ENCODE peak calls at places on chromosomes 11 and 22, in four cellular contexts. H is H1, L is GM12878, R is HepG2. K is an unnamed sample.

GRCh38 chr11:123301696-123302400 is 106.8 kb upstream of the CLMP start:
- DNase-seq in R (no peak), H (peak; percentile 46), L (peak; percentile 32), K (peak; percentile 57)

GRCh38 chr11:17489729-17490128 is 13.1 kb upstream of the ABCC8 start:
- DNase-seq in R (no peak), H (no peak), L (no peak), K (no peak)

GRCh38 chr11:69383946-69384547 is 90.1 kb downstream of the MYEOV start:
- DNase-seq in R (no peak), H (no peak), L (no peak), K (no peak)

GRCh38 chr11:16825091-16825490 is 86.6 kb downstream of the C11orf58 start:
- DNase-seq in L (no peak), R (no peak), H (no peak), K (no peak)

GRCh38 chr11:7204778-7205177 is 46.9 kb upstream of the SYT9 start:
- DNase-seq in R (no peak), L (no peak), H (no peak), K (no peak)

GRCh38 chr11:107716884-107717532 is 5.2 kb upstream of the SLN start:
- DNase-seq in H (no peak), L (no peak), R (no peak), K (no peak)

GRCh38 chr11:40722179-40722795 is 737.2 kb downstream of the LRRC4C start:
- DNase-seq in H (no peak), R (peak; percentile 15), L (no peak), K (peak; percentile 69)

GRCh38 chr11:86374586-86374985 is at the start of gene CCDC81:
- DNase-seq in H (peak; percentile 49), L (no peak), R (no peak), K (no peak)

GRCh38 chr11:61862714-61863547 is 28.4 kb downstream of the FADS3 start:
- DNase-seq in H (no peak), L (no peak), R (no peak), K (no peak)

GRCh38 chr11:77779935-77780334 is 40.6 kb downstream of the RSF1 start:
- DNase-seq in L (no peak), H (no peak), R (peak; percentile 29), K (peak; percentile 15)

GRCh38 chr11:33492569-33492968 is 208.1 kb downstream of the C11orf91 start:
- DNase-seq in L (no peak), R (no peak), H (no peak), K (no peak)

GRCh38 chr11:19961225-19961624 is 199.1 kb downstream of the DBX1 start:
- DNase-seq in R (no peak), L (no peak), H (no peak), K (no peak)

GRCh38 chr11:45885274-45885920 is at the start of gene MAPK8IP1:
- DNase-seq in L (no peak), R (peak; percentile 47), H (peak; percentile 17), K (peak; percentile 43)

GRCh38 chr11:115707180-115707905 is 203.1 kb upstream of the CADM1 start:
- DNase-seq in L (no peak), R (no peak), H (no peak), K (no peak)

GRCh38 chr11:40168461-40168860 is 1291.0 kb downstream of the LRRC4C start:
- DNase-seq in L (peak; percentile 72), H (no peak), R (no peak), K (no peak)

GRCh38 chr11:64765291-64765803 is 5.6 kb upstream of the PYGM start:
- DNase-seq in R (no peak), H (no peak), L (no peak), K (no peak)

GRCh38 chr11:134146598-134146997 is 77.2 kb downstream of the NCAPD3 start:
- DNase-seq in L (no peak), H (no peak), R (no peak), K (no peak)

GRCh38 chr11:27770576-27770975 is 70.3 kb upstream of the BDNF start:
- DNase-seq in L (no peak), R (no peak), H (no peak), K (no peak)

GRCh38 chr11:2547806-2548205 is 103.0 kb downstream of the KCNQ1 start:
- DNase-seq in L (no peak), R (no peak), H (no peak), K (no peak)

GRCh38 chr11:83172551-83172950 is 15.6 kb downstream of the PCF11 start:
- DNase-seq in H (no peak), L (no peak), R (no peak), K (no peak)
- H3K4me1 ChIP-seq in H (no peaks in the 10 kb centered on the region), L (peaks cover 10% of the 10 kb centered on the region), R (peaks cover 29% of the 10 kb centered on the region), K (no peaks in the 10 kb centered on the region)

GRCh38 chr22:33000342-33001280 is 57.6 kb downstream of the SYN3 start:
- DNase-seq in H (peak; percentile 74), R (peak; percentile 15), L (no peak), K (peak; percentile 60)
- TF ChIP-seq SUZ12 in H (no peak), R (no peak), L (no peak), K (no peak)

GRCh38 chr11:94131363-94132115 is 2.9 kb downstream of the PANX1 start:
- DNase-seq in H (no peak), L (no peak), R (no peak), K (no peak)
- H3K9ac ChIP-seq in H (no peak overlapping the region), L (no peak overlapping the region), R (no peak overlapping the region), K (no peak overlapping the region)

GRCh38 chr22:41836551-41836950 is 3.6 kb downstream of the SREBF2 start:
- DNase-seq in H (no peak), R (no peak), L (no peak), K (no peak)

GRCh38 chr22:41842996-41843970 is 10.4 kb downstream of the SREBF2 start:
- DNase-seq in L (no peak), R (peak; percentile 61), H (no peak), K (no peak)

GRCh38 chr22:41840216-41840615 is 7.3 kb downstream of the SREBF2 start:
- DNase-seq in H (no peak), R (no peak), L (no peak), K (no peak)

GRCh38 chr22:41841085-41841712 is 8.3 kb downstream of the SREBF2 start:
- DNase-seq in H (no peak), L (no peak), R (peak; percentile 33), K (no peak)

DNA sequence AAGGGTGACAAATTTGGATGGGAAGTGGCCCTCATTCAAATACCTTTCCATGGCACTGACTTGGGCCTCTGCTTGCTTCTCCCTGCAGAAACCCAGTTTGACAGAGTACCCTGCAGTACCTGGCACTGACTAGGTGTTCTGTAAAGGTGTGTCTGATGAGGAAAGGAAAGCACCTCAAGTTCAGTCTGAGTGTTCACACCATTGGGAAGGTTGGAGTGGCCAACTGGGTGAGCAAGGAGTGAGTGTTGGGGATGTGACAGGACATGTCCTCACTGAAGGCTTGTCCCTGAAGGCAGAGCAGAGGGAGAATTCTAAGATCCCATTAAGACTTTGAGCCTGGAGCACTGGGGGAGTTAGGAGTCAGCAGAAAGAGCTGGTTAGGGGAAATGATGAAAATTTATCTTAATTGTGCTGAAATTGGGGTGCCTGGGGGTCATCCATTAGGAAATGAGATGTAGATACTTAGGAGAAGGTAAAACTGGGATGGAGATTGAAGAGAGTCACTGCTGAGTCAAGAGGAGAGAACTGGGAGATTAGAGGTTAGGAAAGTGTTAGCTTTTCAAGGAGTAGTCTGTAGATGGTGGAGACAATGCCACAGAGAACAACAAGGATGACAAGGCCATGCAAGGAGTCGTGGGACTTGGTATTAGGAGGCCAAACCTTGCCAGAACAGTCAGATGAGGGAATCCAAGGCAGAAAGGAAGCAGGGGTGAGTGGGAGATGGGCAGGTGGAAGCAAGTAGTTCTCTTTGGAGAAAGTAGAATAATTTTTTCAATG is 6.1 kb downstream of the SREBF2 start:
- DNase-seq in H (no peak), L (no peak), R (no peak), K (no peak)
- H3K4me1 ChIP-seq in H (peaks cover 2% of the 10 kb centered on the region), L (peaks cover 17% of the 10 kb centered on the region), R (peaks cover 94% of the 10 kb centered on the region), K (no peaks in the 10 kb centered on the region)

GRCh38 chr11:67675058-67675747 is 780 bp upstream of the ALDH3B2 start:
- DNase-seq in L (no peak), R (no peak), H (no peak), K (no peak)

DNA sequence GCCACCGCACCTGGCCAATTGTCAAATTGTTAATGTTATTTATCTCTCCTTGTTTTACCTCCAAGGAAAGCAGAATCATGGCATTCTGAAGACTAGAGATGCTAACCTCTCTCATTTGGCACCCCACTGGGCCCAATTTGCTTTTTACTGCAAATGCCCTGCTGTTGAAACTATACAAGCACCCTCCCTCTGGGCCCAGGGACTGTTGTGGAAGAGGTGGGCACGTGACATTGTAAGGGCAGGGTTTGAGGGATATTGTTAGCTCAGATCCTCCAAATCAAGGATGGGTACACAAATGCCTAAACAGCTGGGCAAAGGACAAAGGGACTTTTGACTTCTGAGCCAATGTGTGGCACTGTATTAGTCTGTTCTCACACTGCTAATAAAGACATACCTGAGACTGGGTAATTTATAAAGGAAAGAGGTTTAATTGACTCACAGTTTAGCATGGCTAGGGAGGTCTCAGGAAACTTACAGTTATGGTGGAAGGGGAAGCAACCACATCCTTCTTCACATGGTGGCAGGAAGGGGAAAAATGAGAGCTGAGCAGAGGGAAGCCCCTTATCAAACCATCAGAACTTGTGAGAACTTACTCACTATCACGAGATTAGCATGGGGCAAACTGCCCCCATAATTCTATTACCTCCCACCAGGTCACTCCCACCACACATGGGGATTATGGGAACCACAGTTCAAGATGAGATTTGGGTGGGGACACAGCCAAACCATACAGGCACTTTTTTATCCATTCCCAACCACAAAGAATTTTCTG is 6.5 kb upstream of the ALDH3B2 start:
- DNase-seq in R (no peak), L (no peak), H (no peak), K (no peak)
- TF ChIP-seq SUZ12 in R (no peak), L (no peak), H (no peak), K (no peak)

GRCh38 chr11:67594480-67594879 is 10.9 kb downstream of the GSTP1 start:
- DNase-seq in L (no peak), R (no peak), H (no peak), K (no peak)

GRCh38 chr11:67596753-67597300 is 9.9 kb upstream of the NDUFV1 start:
- DNase-seq in R (no peak), H (no peak), L (no peak), K (no peak)

GRCh38 chr11:67592880-67593624 is 9.4 kb downstream of the GSTP1 start:
- DNase-seq in H (no peak), L (no peak), R (no peak), K (no peak)
- H3K9ac ChIP-seq in H (no peak overlapping the region), L (no peak overlapping the region), R (no peak overlapping the region), K (no peak overlapping the region)

GRCh38 chr22:24977370-24978230 is 25.1 kb downstream of the KIAA1671 start:
- DNase-seq in L (no peak), H (no peak), R (no peak), K (no peak)

GRCh38 chr22:24973867-24974266 is 21.4 kb downstream of the KIAA1671 start:
- DNase-seq in H (no peak), L (no peak), R (no peak), K (no peak)

GRCh38 chr22:24976442-24977218 is 24.1 kb downstream of the KIAA1671 start:
- DNase-seq in H (no peak), L (no peak), R (no peak), K (no peak)

GRCh38 chr22:24975125-24975640 is 22.7 kb downstream of the KIAA1671 start:
- DNase-seq in H (no peak), R (no peak), L (no peak), K (no peak)

GRCh38 chr22:24975813-24976341 is 23.4 kb downstream of the KIAA1671 start:
- DNase-seq in L (no peak), H (no peak), R (no peak), K (no peak)
- H3K4me1 ChIP-seq in L (no peaks in the 10 kb centered on the region), H (peaks cover 22% of the 10 kb centered on the region), R (peaks cover 19% of the 10 kb centered on the region), K (peaks cover 7% of the 10 kb centered on the region)

K was measured in NT2/D1.